ENCODE peak calls at places on chromosome 13, in four cellular contexts. One of them, this sample, is unnamed.

GRCh38 chr13:39402221-39402620 is 200.8 kb downstream of the LHFPL6 start:
- DNase-seq in uterus: no peak
- DNase-seq in CD8-positive, alpha-beta memory T cell: no peak
- DNase-seq in SJCRH30: no peak
- DNase-seq in this sample: no peak

GRCh38 chr13:75647126-75647784 is 11.1 kb downstream of the LMO7 start:
- DNase-seq in uterus: no peak
- DNase-seq in CD8-positive, alpha-beta memory T cell: no peak
- DNase-seq in SJCRH30: no peak
- DNase-seq in this sample: no peak

GRCh38 chr13:20354722-20355121 is 122.6 kb upstream of the GJB6 start:
- DNase-seq in uterus: no peak
- DNase-seq in CD8-positive, alpha-beta memory T cell: no peak
- DNase-seq in SJCRH30: no peak
- DNase-seq in this sample: no peak

GRCh38 chr13:23707674-23708073 is 137.5 kb downstream of the TNFRSF19 start:
- DNase-seq in uterus: no peak
- DNase-seq in CD8-positive, alpha-beta memory T cell: no peak
- DNase-seq in SJCRH30: peak; percentile 58
- DNase-seq in this sample: peak; percentile 50

GRCh38 chr13:84208251-84208650 is 326.0 kb upstream of the SLITRK1 start:
- DNase-seq in uterus: no peak
- DNase-seq in CD8-positive, alpha-beta memory T cell: no peak
- DNase-seq in SJCRH30: no peak
- DNase-seq in this sample: no peak

GRCh38 chr13:35956074-35956473 is 175.1 kb downstream of the DCLK1 start:
- DNase-seq in uterus: no peak
- DNase-seq in CD8-positive, alpha-beta memory T cell: no peak
- DNase-seq in SJCRH30: no peak
- DNase-seq in this sample: no peak

GRCh38 chr13:76036176-76036575 is 400.0 kb downstream of the LMO7 start:
- DNase-seq in uterus: no peak
- DNase-seq in CD8-positive, alpha-beta memory T cell: no peak
- DNase-seq in SJCRH30: no peak
- DNase-seq in this sample: no peak

GRCh38 chr13:20814224-20814910 is 40.6 kb upstream of the EEF1AKMT1 start:
- DNase-seq in uterus: peak; percentile 89
- DNase-seq in CD8-positive, alpha-beta memory T cell: no peak
- DNase-seq in SJCRH30: peak; percentile 84
- DNase-seq in this sample: peak; percentile 88

GRCh38 chr13:33606692-33607091 is 211.3 kb upstream of the RFC3 start:
- DNase-seq in uterus: no peak
- DNase-seq in CD8-positive, alpha-beta memory T cell: no peak
- DNase-seq in SJCRH30: peak; percentile 49
- DNase-seq in this sample: peak; percentile 40

GRCh38 chr13:104372128-104372527 is 1305.9 kb upstream of the SLC10A2 start:
- DNase-seq in uterus: no peak
- DNase-seq in CD8-positive, alpha-beta memory T cell: no peak
- DNase-seq in SJCRH30: no peak
- DNase-seq in this sample: no peak

GRCh38 chr13:97979556-97979955 is 26.1 kb downstream of the IPO5 start:
- DNase-seq in uterus: no peak
- DNase-seq in CD8-positive, alpha-beta memory T cell: no peak
- DNase-seq in SJCRH30: no peak
- DNase-seq in this sample: no peak

GRCh38 chr13:46893820-46894533 is 2.9 kb downstream of the HTR2A start:
- DNase-seq in uterus: peak; percentile 78
- DNase-seq in CD8-positive, alpha-beta memory T cell: peak; percentile 35
- DNase-seq in SJCRH30: peak; percentile 68
- DNase-seq in this sample: peak; percentile 49

GRCh38 chr13:46894534-46894906 is 2.3 kb downstream of the HTR2A start:
- DNase-seq in uterus: no peak
- DNase-seq in CD8-positive, alpha-beta memory T cell: no peak
- DNase-seq in SJCRH30: no peak
- DNase-seq in this sample: no peak

GRCh38 chr13:46896346-46897138 is at the start of gene HTR2A:
- DNase-seq in uterus: peak; percentile 28
- DNase-seq in CD8-positive, alpha-beta memory T cell: no peak
- DNase-seq in SJCRH30: peak; percentile 6
- DNase-seq in this sample: no peak

GRCh38 chr13:46893221-46893620 is 3.6 kb downstream of the HTR2A start:
- DNase-seq in uterus: no peak
- DNase-seq in CD8-positive, alpha-beta memory T cell: no peak
- DNase-seq in SJCRH30: no peak
- DNase-seq in this sample: no peak
- H3K4me3 ChIP-seq in uterus: peak overlapping the region; percentile 52
- H3K4me3 ChIP-seq in CD8-positive, alpha-beta memory T cell: peak overlapping the region; percentile 43
- H3K4me3 ChIP-seq in SJCRH30: no peak overlapping the region
- H3K4me3 ChIP-seq in this sample: no peak overlapping the region

DNA sequence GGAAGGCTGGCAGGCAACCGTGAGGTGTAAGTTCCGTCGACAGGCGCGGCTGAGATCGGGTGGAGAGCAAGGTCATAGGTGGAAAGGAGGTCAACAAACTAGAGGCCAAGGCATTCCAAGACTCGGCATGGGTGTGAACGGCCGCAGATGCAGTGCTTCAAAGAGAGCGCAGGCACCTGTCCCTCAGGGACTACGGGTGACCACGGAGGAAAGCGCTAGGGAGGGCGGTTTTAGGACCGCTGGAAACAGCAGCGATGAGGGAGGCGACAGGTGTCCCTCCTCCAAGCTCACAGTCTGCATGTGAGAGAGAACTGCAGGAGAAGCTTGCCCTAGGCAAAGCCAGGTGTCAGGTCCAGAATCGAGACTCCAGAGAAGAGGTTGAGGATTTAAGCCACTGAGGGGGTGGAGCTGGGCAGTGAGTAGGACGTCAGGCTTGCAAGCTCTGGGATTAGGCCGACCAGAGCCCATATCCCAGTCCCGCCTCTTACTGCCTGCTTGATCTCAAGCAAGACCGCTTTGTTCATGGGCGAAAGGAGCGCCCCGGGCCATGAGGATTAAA is 1.6 kb upstream of the MLNR start:
- DNase-seq in uterus: no peak
- DNase-seq in CD8-positive, alpha-beta memory T cell: no peak
- DNase-seq in SJCRH30: peak; percentile 74
- DNase-seq in this sample: peak; percentile 43
- H3K27me3 ChIP-seq in uterus: peaks cover 18% of the 10 kb centered on the region
- H3K27me3 ChIP-seq in CD8-positive, alpha-beta memory T cell: peaks cover 29% of the 10 kb centered on the region
- H3K27me3 ChIP-seq in SJCRH30: no peaks in the 10 kb centered on the region
- H3K27me3 ChIP-seq in this sample: peaks cover 4% of the 10 kb centered on the region

GRCh38 chr13:45851171-45851889 is at the start of gene SIAH3:
- DNase-seq in uterus: no peak
- DNase-seq in CD8-positive, alpha-beta memory T cell: no peak
- DNase-seq in SJCRH30: no peak
- DNase-seq in this sample: peak; percentile 53
- H3K4me3 ChIP-seq in uterus: peak within 1 kb of the TSS; percentile 24
- H3K4me3 ChIP-seq in CD8-positive, alpha-beta memory T cell: peak within 1 kb of the TSS; percentile 65
- H3K4me3 ChIP-seq in SJCRH30: no peak within 1 kb of the TSS
- H3K4me3 ChIP-seq in this sample: peak within 1 kb of the TSS; percentile 63

GRCh38 chr13:110757296-110757695 is 43.8 kb downstream of the ING1 start:
- DNase-seq in uterus: no peak
- DNase-seq in CD8-positive, alpha-beta memory T cell: no peak
- DNase-seq in SJCRH30: no peak
- DNase-seq in this sample: no peak
- H3K27me3 ChIP-seq in uterus: no peaks in the 10 kb centered on the region
- H3K27me3 ChIP-seq in CD8-positive, alpha-beta memory T cell: no peaks in the 10 kb centered on the region
- H3K27me3 ChIP-seq in SJCRH30: no peaks in the 10 kb centered on the region
- H3K27me3 ChIP-seq in this sample: no peaks in the 10 kb centered on the region

GRCh38 chr13:94344126-94344863 is 135.2 kb downstream of the DCT start:
- DNase-seq in uterus: no peak
- DNase-seq in CD8-positive, alpha-beta memory T cell: no peak
- DNase-seq in SJCRH30: no peak
- DNase-seq in this sample: no peak
- H3K4me3 ChIP-seq in uterus: no peak overlapping the region
- H3K4me3 ChIP-seq in CD8-positive, alpha-beta memory T cell: no peak overlapping the region
- H3K4me3 ChIP-seq in SJCRH30: no peak overlapping the region
- H3K4me3 ChIP-seq in this sample: no peak overlapping the region

GRCh38 chr13:112974125-112974524 is 5.1 kb downstream of the MCF2L start:
- DNase-seq in uterus: no peak
- DNase-seq in CD8-positive, alpha-beta memory T cell: no peak
- DNase-seq in SJCRH30: no peak
- DNase-seq in this sample: no peak
- H3K27me3 ChIP-seq in uterus: peaks cover 5% of the 10 kb centered on the region
- H3K27me3 ChIP-seq in CD8-positive, alpha-beta memory T cell: no peaks in the 10 kb centered on the region
- H3K27me3 ChIP-seq in SJCRH30: peaks cover 12% of the 10 kb centered on the region
- H3K27me3 ChIP-seq in this sample: no peaks in the 10 kb centered on the region

GRCh38 chr13:30340367-30341184 is 33.2 kb upstream of the KATNAL1 start:
- DNase-seq in uterus: peak; percentile 84
- DNase-seq in CD8-positive, alpha-beta memory T cell: no peak
- DNase-seq in SJCRH30: no peak
- DNase-seq in this sample: no peak
- H3K4me3 ChIP-seq in uterus: peak overlapping the region; percentile 10
- H3K4me3 ChIP-seq in CD8-positive, alpha-beta memory T cell: no peak overlapping the region
- H3K4me3 ChIP-seq in SJCRH30: no peak overlapping the region
- H3K4me3 ChIP-seq in this sample: no peak overlapping the region

DNA sequence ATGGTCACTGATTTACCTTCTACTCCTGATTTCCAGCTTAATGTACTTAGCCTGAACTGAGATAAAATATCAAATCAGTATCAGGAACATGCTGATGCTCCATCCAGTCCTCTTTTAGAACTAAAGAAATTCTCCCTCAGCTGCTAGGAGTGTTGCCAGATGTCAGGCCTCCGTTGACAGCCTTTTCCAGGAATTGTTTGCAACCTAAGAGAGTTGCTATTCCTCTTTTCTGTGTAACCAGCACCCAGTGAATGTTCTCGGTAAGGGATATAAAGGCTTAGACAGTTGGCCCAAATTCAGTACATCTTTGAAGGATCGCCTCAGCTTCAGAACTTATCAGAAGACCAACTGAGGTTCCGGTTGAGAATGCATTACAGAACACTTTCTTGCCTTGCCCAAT is 559.0 kb downstream of the PCDH17 start:
- DNase-seq in uterus: no peak
- DNase-seq in CD8-positive, alpha-beta memory T cell: no peak
- DNase-seq in SJCRH30: no peak
- DNase-seq in this sample: no peak
- H3K27me3 ChIP-seq in uterus: no peaks in the 10 kb centered on the region
- H3K27me3 ChIP-seq in CD8-positive, alpha-beta memory T cell: no peaks in the 10 kb centered on the region
- H3K27me3 ChIP-seq in SJCRH30: no peaks in the 10 kb centered on the region
- H3K27me3 ChIP-seq in this sample: no peaks in the 10 kb centered on the region

GRCh38 chr13:34943675-34944634 is 1.9 kb downstream of the NBEA start:
- DNase-seq in uterus: no peak
- DNase-seq in CD8-positive, alpha-beta memory T cell: no peak
- DNase-seq in SJCRH30: no peak
- DNase-seq in this sample: no peak
- H3K4me3 ChIP-seq in uterus: peak overlapping the region; percentile 92
- H3K4me3 ChIP-seq in CD8-positive, alpha-beta memory T cell: peak overlapping the region; percentile 31
- H3K4me3 ChIP-seq in SJCRH30: peak overlapping the region; percentile 100
- H3K4me3 ChIP-seq in this sample: peak overlapping the region; percentile 79

GRCh38 chr13:27896726-27897125 is 23.1 kb upstream of the PDX1 start:
- DNase-seq in uterus: no peak
- DNase-seq in CD8-positive, alpha-beta memory T cell: no peak
- DNase-seq in SJCRH30: no peak
- DNase-seq in this sample: no peak
- H3K27me3 ChIP-seq in uterus: no peaks in the 10 kb centered on the region
- H3K27me3 ChIP-seq in CD8-positive, alpha-beta memory T cell: no peaks in the 10 kb centered on the region
- H3K27me3 ChIP-seq in SJCRH30: peaks cover 5% of the 10 kb centered on the region
- H3K27me3 ChIP-seq in this sample: peaks cover 90% of the 10 kb centered on the region

This sample was measured in WERI-Rb-1.